ENCODE peak calls at places on chromosomes 2 and 18, in ten cellular contexts. P, D, S, O, F, Y, L, E, J and X are unnamed samples.
A peak's percentile ranks its signal among the peaks of the same experiment; 100 is the strongest.

GRCh38 chr2:211225784-211226183 is 669.4 kb downstream of the CPS1 start:
- DNase-seq in P (no peak), D (no peak), S (no peak), O (no peak), F (no peak), Y (no peak), L (no peak), E (no peak), J (no peak), X (no peak)

GRCh38 chr2:85799215-85799956 is 45.6 kb downstream of the ATOH8 start:
- DNase-seq in P (no peak), D (no peak), S (no peak), O (peak; percentile 61), F (no peak), Y (peak; percentile 67), L (no peak), E (no peak), J (peak; percentile 74), X (no peak)

GRCh38 chr2:235077046-235077445 is 125.2 kb downstream of the SH3BP4 start:
- DNase-seq in P (no peak), D (no peak), S (no peak), O (no peak), F (no peak), Y (no peak), L (no peak), E (no peak), J (no peak), X (no peak)

GRCh38 chr18:55355220-55355619 is 232.8 kb downstream of the TCF4 start:
- DNase-seq in P (no peak), D (no peak), S (no peak), O (no peak), F (no peak), Y (no peak), L (no peak), E (no peak), J (no peak), X (no peak)

GRCh38 chr2:105761931-105762515 is 17.3 kb downstream of the NCK2 start:
- DNase-seq in P (no peak), D (no peak), S (no peak), O (no peak), F (no peak), Y (no peak), L (peak; percentile 19), E (no peak), J (no peak), X (no peak)

GRCh38 chr18:78875268-78875997 is 104.2 kb upstream of the SALL3 start:
- DNase-seq in P (peak; percentile 56), D (no peak), S (peak; percentile 22), O (no peak), F (no peak), Y (no peak), L (no peak), E (peak; percentile 45), J (no peak), X (peak; percentile 24)

GRCh38 chr2:70936979-70937811 is 1.5 kb downstream of the ATP6V1B1 start:
- DNase-seq in P (no peak), D (no peak), S (no peak), O (peak; percentile 12), F (no peak), Y (peak; percentile 59), L (no peak), E (no peak), J (no peak), X (no peak)

GRCh38 chr18:23415530-23415929 is 37.6 kb upstream of the RIOK3 start:
- DNase-seq in P (no peak), D (no peak), S (no peak), O (no peak), F (no peak), Y (no peak), L (no peak), E (no peak), J (no peak), X (no peak)

GRCh38 chr18:80246656-80247402 is 485 bp downstream of the PARD6G start:
- DNase-seq in P (peak; percentile 57), D (peak; percentile 85), S (no peak), O (no peak), F (no peak), Y (no peak), L (no peak), E (peak; percentile 23), J (peak; percentile 64), X (peak; percentile 39)

GRCh38 chr18:77134611-77135010 is 2.0 kb upstream of the MBP start:
- DNase-seq in P (no peak), D (no peak), S (no peak), O (no peak), F (no peak), Y (no peak), L (no peak), E (no peak), J (no peak), X (no peak)

GRCh38 chr18:77135339-77136075 is 2.9 kb upstream of the MBP start:
- DNase-seq in P (no peak), D (no peak), S (no peak), O (no peak), F (no peak), Y (no peak), L (no peak), E (no peak), J (no peak), X (no peak)

GRCh38 chr18:77133051-77133919 is 702 bp upstream of the MBP start:
- DNase-seq in P (no peak), D (peak; percentile 91), S (no peak), O (peak; percentile 84), F (no peak), Y (no peak), L (no peak), E (no peak), J (peak; percentile 76), X (peak; percentile 67)

GRCh38 chr18:77132369-77133050 is at the start of gene MBP:
- DNase-seq in P (no peak), D (peak; percentile 94), S (no peak), O (peak; percentile 82), F (peak; percentile 72), Y (peak; percentile 53), L (no peak), E (no peak), J (peak; percentile 81), X (peak; percentile 91)

DNA sequence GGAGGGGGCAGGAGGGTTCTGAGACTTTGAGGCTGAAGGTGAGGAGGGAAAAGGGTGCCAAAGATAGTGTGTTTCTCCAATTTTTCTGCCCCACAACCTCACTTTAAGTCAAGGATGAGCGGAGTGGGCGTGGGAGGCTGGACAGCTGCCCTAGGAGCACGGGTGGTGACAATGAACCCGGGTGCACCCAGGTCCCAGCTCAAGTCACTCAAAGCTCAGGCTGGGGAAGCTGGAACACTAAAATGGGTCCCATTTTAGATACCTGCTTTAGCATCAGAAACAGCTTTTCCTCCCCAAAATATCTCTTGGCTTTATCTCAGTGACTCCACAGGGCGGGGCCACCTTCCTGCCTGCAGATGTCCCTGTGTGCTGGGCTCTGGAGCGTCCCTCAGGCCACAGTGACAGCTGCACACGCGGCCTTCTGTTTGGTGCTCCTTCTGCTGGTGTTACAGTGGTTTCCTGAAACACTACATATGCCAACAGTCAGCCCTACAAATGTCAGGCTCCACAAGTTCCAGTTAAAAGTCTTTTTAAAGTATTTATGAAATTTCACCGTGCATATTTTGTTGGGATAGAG is 1.4 kb upstream of the MBP start:
- DNase-seq in P (no peak), D (no peak), S (no peak), O (peak; percentile 83), F (peak; percentile 60), Y (no peak), L (no peak), E (peak; percentile 9), J (peak; percentile 80), X (peak; percentile 29)
- TF ChIP-seq CTCF in P (peak; percentile 44), D (no peak), S (no peak), O (no peak), F (peak; percentile 32), Y (no peak), L (no peak), E (no peak), J (peak; percentile 30), X (no peak)

GRCh38 chr18:48164701-48165100 is 234.2 kb upstream of the SMAD2 start:
- DNase-seq in P (no peak), D (no peak), S (no peak), O (no peak), F (no peak), Y (no peak), L (no peak), E (no peak), J (no peak), X (no peak)
- H3K4me1 ChIP-seq in P (peaks cover 48% of the 10 kb centered on the region), D (peaks cover 5% of the 10 kb centered on the region), S (no peaks in the 10 kb centered on the region), O (peaks cover 12% of the 10 kb centered on the region), F (peaks cover 59% of the 10 kb centered on the region), Y (peaks cover 21% of the 10 kb centered on the region), L (no peaks in the 10 kb centered on the region), E (peaks cover 11% of the 10 kb centered on the region), J (peaks cover 3% of the 10 kb centered on the region), X (peaks cover 61% of the 10 kb centered on the region)

GRCh38 chr2:239267411-239267941 is 133.3 kb downstream of the HDAC4 start:
- DNase-seq in P (peak; percentile 85), D (no peak), S (no peak), O (peak; percentile 87), F (no peak), Y (peak; percentile 13), L (peak; percentile 80), E (peak; percentile 77), J (peak; percentile 83), X (peak; percentile 68)

GRCh38 chr2:239265681-239266435 is 135.0 kb downstream of the HDAC4 start:
- DNase-seq in P (peak; percentile 55), D (no peak), S (no peak), O (peak; percentile 65), F (no peak), Y (no peak), L (no peak), E (no peak), J (peak; percentile 58), X (no peak)

GRCh38 chr2:239266779-239267410 is 133.9 kb downstream of the HDAC4 start:
- DNase-seq in P (peak; percentile 60), D (no peak), S (no peak), O (peak; percentile 64), F (no peak), Y (no peak), L (no peak), E (no peak), J (peak; percentile 53), X (no peak)

GRCh38 chr2:239264838-239265651 is 135.8 kb downstream of the HDAC4 start:
- DNase-seq in P (peak; percentile 73), D (no peak), S (no peak), O (peak; percentile 76), F (no peak), Y (peak; percentile 46), L (peak; percentile 61), E (peak; percentile 54), J (peak; percentile 58), X (peak; percentile 48)

GRCh38 chr2:239266436-239266770 is 134.4 kb downstream of the HDAC4 start:
- DNase-seq in P (no peak), D (no peak), S (no peak), O (no peak), F (no peak), Y (no peak), L (no peak), E (no peak), J (no peak), X (no peak)
- TF ChIP-seq CTCF in P (no peak), D (no peak), S (no peak), O (no peak), F (no peak), Y (no peak), L (no peak), E (no peak), J (no peak), X (no peak)

DNA sequence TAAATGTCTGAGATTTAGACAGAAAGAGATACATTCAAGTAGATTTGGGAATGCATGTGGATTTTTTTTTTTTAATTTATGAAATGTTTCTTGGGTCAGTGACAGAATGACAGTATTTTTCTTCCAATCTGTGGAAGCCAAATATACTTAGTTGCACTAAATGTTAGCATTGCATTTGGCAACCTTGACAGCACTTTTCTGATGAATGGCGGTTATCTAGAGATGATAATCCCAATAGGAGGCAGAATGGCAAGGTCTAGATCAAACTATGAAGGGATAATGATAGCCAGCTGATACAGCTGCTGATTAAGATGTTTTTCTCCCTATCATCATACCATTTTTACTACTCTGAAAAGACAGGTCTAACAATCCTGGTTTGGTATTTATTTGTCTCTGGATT is 174.5 kb upstream of the STON1 start:
- DNase-seq in P (no peak), D (no peak), S (no peak), O (no peak), F (no peak), Y (no peak), L (no peak), E (no peak), J (no peak), X (no peak)
- H3K4me1 ChIP-seq in P (peaks cover 33% of the 10 kb centered on the region), D (peaks cover 14% of the 10 kb centered on the region), S (no peaks in the 10 kb centered on the region), O (peaks cover 19% of the 10 kb centered on the region), F (peaks cover 54% of the 10 kb centered on the region), Y (peaks cover 25% of the 10 kb centered on the region), L (peaks cover 2% of the 10 kb centered on the region), E (no peaks in the 10 kb centered on the region), J (peaks cover 39% of the 10 kb centered on the region), X (peaks cover 36% of the 10 kb centered on the region)